ENCODE peak calls at places on chromosome 4, in six cellular contexts. S, V, L, K, M and A are unnamed samples. For H3K36me3, the result is how much of the 10 kb centered on the place peaks cover.

GRCh38 chr4:113699772-113700171 is 61.8 kb downstream of the CAMK2D start:
- DNase-seq in V (no peak), S (no peak), M (no peak), K (no peak), L (peak), A (no peak)

GRCh38 chr4:108361886-108362285 is 193.2 kb upstream of the LEF1 start:
- DNase-seq in S (no peak), V (no peak), L (peak), M (no peak), K (no peak), A (no peak)

GRCh38 chr4:164293181-164293580 is 460.8 kb upstream of the SMIM31 start:
- DNase-seq in L (no peak), M (no peak), V (no peak), S (no peak), K (no peak), A (no peak)

GRCh38 chr4:184382189-184382846 is 92.0 kb downstream of the IRF2 start:
- DNase-seq in M (no peak), S (no peak), V (no peak), K (no peak), L (no peak), A (no peak)

GRCh38 chr4:113621633-113622032 is 139.9 kb downstream of the CAMK2D start:
- DNase-seq in S (no peak), K (no peak), V (no peak), L (no peak), M (no peak), A (no peak)

GRCh38 chr4:1376391-1376840 is 29.4 kb downstream of the UVSSA start:
- DNase-seq in V (no peak), K (peak), L (no peak), S (no peak), M (peak), A (no peak)

GRCh38 chr4:125741825-125742452 is 427.2 kb downstream of the FAT4 start:
- DNase-seq in L (peak), S (no peak), V (no peak), M (no peak), K (no peak), A (no peak)

GRCh38 chr4:76977731-76978350 is 28.3 kb downstream of the SEPTIN11 start:
- DNase-seq in L (peak), M (no peak), S (no peak), K (no peak), V (no peak), A (no peak)

GRCh38 chr4:53507671-53508286 is 83.5 kb downstream of the LNX1 start:
- DNase-seq in S (peak), L (peak), M (no peak), K (peak), V (no peak), A (peak)

GRCh38 chr4:8200302-8200975 is 1.3 kb downstream of the SH3TC1 start:
- DNase-seq in K (peak), L (no peak), M (no peak), S (peak), V (peak), A (peak)

GRCh38 chr4:77582151-77582550 is 23.5 kb upstream of the CXCL13 start:
- DNase-seq in V (no peak), S (no peak), K (no peak), L (peak), M (no peak), A (no peak)

GRCh38 chr4:153527690-153528089 is 61.5 kb downstream of the TMEM131L start:
- DNase-seq in K (no peak), L (no peak), V (no peak), S (no peak), M (no peak), A (no peak)

GRCh38 chr4:24226667-24227066 is 336.8 kb upstream of the PPARGC1A start:
- DNase-seq in S (no peak), K (no peak), M (no peak), L (peak), V (no peak), A (no peak)

GRCh38 chr4:148447672-148448071 is 5.5 kb upstream of the NR3C2 start:
- DNase-seq in V (no peak), K (no peak), S (no peak), M (no peak), L (no peak), A (peak)

GRCh38 chr4:169663894-169664293 is 43.5 kb downstream of the CLCN3 start:
- DNase-seq in V (no peak), M (no peak), L (peak), K (no peak), S (no peak), A (no peak)

GRCh38 chr4:158161561-158162354 is 11.1 kb downstream of the GASK1B start:
- DNase-seq in M (peak), V (no peak), K (peak), S (peak), L (peak), A (peak)

GRCh38 chr4:6820695-6821094 is 38.2 kb downstream of the KIAA0232 start:
- DNase-seq in M (no peak), S (no peak), L (no peak), K (no peak), V (no peak), A (no peak)

GRCh38 chr4:99815597-99816011 is 1.0 kb upstream of the DAPP1 start:
- DNase-seq in M (no peak), K (no peak), V (no peak), L (no peak), S (no peak), A (no peak)

GRCh38 chr4:22129454-22130075 is 181.0 kb upstream of the KCNIP4 start:
- DNase-seq in S (no peak), M (no peak), K (no peak), V (no peak), L (peak), A (no peak)

GRCh38 chr4:19051751-19052296 is 1030.3 kb upstream of the LCORL start:
- DNase-seq in K (no peak), S (no peak), V (no peak), L (no peak), M (no peak), A (no peak)

GRCh38 chr4:172819353-172819752 is 349.3 kb upstream of the GALNT7 start:
- DNase-seq in S (no peak), V (no peak), M (no peak), K (no peak), L (no peak), A (no peak)

GRCh38 chr4:137952116-137952515 is 290.0 kb downstream of the SLC7A11 start:
- DNase-seq in K (no peak), S (no peak), L (peak), M (no peak), V (no peak), A (no peak)

GRCh38 chr4:137474711-137475301 is 57.5 kb downstream of the PCDH18 start:
- DNase-seq in V (no peak), K (no peak), M (no peak), L (peak), S (no peak), A (no peak)

GRCh38 chr4:25350561-25350960 is 26.5 kb upstream of the ANAPC4 start:
- DNase-seq in K (no peak), V (no peak), L (peak), S (no peak), M (no peak), A (no peak)

GRCh38 chr4:108492816-108493595 is 127.4 kb upstream of the RPL34 start:
- DNase-seq in K (no peak), M (peak), L (peak), V (peak), S (no peak), A (no peak)

GRCh38 chr4:52051213-52051614 is at the start of gene SPATA18:
- DNase-seq in M (peak), K (no peak), V (peak), L (peak), S (no peak), A (peak)

GRCh38 chr4:41887322-41887721 is 47.9 kb upstream of the TMEM33 start:
- DNase-seq in K (no peak), V (no peak), M (no peak), L (no peak), S (no peak), A (no peak)

GRCh38 chr4:170079981-170080380 is 9.8 kb downstream of the AADAT start:
- DNase-seq in M (no peak), S (no peak), V (no peak), K (no peak), L (peak), A (no peak)

GRCh38 chr4:176499518-176499917 is 179.8 kb downstream of the SPCS3 start:
- DNase-seq in K (no peak), S (no peak), M (no peak), L (peak), V (no peak), A (no peak)

GRCh38 chr4:2261110-2261852 is 628 bp downstream of the MXD4 start:
- DNase-seq in S (no peak), V (peak), L (peak), K (peak), M (peak), A (peak)

DNA sequence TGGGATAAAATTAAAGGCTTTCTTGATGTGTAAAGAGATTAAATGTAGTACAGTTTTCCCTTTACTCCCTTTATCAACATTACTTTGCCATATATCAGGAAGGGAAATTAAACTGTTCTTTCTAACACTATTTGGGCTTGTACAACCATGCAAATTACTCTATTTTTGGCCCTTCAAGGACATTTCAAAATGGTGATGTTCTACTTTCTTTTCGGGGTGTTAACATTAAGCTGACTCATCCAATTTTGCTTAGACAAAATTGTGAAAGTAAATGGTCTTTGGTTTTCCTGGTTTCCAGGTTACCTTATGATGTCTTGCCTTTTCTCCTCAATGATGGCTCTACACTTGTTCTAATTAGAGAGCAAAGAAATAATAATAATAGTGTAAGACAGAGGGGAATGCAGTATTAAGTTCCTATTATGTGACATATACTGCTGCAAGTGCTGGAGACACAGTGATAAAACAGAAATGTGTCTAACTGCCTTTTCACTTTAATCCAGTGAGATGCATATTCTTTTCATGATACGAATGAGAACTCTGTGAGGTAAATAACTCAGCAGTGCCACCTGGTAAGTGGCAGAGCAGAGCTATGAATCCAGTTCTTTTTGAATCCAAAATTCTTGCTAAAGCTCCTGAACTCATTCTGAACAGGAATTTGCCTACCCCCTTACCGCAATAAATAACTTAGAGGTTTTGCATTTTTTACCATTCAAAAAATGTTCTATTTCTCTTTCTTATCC is 35.7 kb upstream of the PDE5A start:
- DNase-seq in V (no peak), L (peak), S (no peak), K (no peak), M (no peak), A (no peak)
- TF ChIP-seq CTCF in V (no peak), L (no peak), S (no peak), K (no peak), M (no peak), A (no peak)

DNA sequence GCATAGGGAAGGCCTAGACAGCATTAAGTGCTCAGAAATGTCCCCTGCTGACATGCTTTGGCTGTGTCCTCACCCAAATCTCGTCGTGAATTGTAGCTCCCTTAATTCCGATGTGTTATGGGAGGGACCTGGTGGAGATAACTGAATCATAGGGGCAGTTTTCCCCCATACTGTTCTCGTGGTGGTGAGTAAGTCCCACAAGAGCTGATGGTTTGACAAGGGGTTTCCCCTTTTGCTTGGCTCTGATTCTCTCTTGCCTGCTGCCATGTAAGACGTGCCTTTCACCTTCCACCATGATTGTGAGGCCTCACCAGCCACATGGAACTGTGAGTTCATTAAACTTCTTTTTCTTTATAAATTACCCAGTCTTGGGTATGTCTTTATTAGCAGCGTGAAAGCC is 78.0 kb downstream of the NSUN7 start:
- DNase-seq in S (no peak), M (no peak), V (no peak), L (no peak), K (no peak), A (no peak)
- H3K36me3 ChIP-seq in S (half or more), M (under half), V (under half), L (under half), K (half or more), A (under half)

GRCh38 chr4:150381026-150381425 is 200.9 kb upstream of the MAB21L2 start:
- DNase-seq in K (no peak), L (peak), M (no peak), V (no peak), S (no peak), A (no peak)
- TF ChIP-seq CTCF in K (no peak), L (no peak), M (no peak), V (no peak), S (no peak), A (no peak)

GRCh38 chr4:87118421-87118820 is 102.0 kb downstream of the KLHL8 start:
- DNase-seq in V (no peak), M (no peak), S (no peak), K (no peak), L (no peak), A (no peak)

GRCh38 chr4:87118826-87119225 is 101.6 kb downstream of the KLHL8 start:
- DNase-seq in S (no peak), V (no peak), L (peak), K (no peak), M (no peak), A (no peak)

GRCh38 chr4:87117730-87118075 is 102.7 kb downstream of the KLHL8 start:
- DNase-seq in K (no peak), V (no peak), L (no peak), S (no peak), M (no peak), A (no peak)

GRCh38 chr4:87116230-87116629 is 104.2 kb downstream of the KLHL8 start:
- DNase-seq in V (no peak), S (no peak), M (no peak), K (no peak), L (peak), A (no peak)

DNA sequence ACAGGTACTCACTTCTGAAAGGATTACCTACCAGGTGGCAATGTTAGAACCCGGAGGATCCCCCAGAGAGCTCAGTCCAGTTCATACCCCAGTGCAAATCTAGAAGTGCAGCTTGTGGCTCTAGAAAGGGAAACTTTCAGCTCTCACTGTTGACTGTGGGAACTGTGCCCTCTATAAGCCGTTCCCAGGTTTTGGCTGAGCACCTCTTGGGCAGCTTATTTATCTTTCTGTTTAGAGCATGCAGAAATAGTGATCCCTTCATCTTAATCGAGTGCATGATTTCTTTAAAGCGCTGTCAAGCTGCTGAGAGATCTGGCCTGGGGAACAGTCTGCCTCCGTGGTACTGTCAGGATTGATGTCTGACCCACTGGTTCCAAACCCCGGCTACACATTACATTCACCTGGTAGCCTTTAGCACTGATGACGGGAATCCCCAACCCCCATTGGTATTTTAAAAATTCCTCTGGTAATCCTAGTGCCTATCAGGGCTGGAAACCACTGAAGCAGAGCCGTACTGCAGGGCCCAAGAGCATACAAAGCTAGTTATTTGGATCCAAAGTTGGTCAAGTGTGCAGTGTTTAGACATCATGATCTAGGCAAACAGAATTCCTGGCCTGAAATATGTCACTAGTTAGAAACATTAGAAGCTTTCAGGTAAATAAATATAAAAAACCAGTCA is 103.2 kb downstream of the KLHL8 start:
- DNase-seq in V (no peak), S (no peak), L (no peak), K (no peak), M (no peak), A (no peak)
- H3K36me3 ChIP-seq in V (under half), S (under half), L (under half), K (under half), M (under half), A (under half)

GRCh38 chr4:131052646-131053045 is 1956.7 kb downstream of the C4orf33 start:
- DNase-seq in V (no peak), S (no peak), L (peak), K (no peak), M (no peak), A (no peak)
- TF ChIP-seq CTCF in V (no peak), S (no peak), L (no peak), K (no peak), M (no peak), A (no peak)

GRCh38 chr4:11545651-11546050 is 117.0 kb upstream of the HS3ST1 start:
- DNase-seq in K (no peak), V (no peak), S (no peak), M (no peak), L (no peak), A (no peak)
- H3K36me3 ChIP-seq in K (under half), V (under half), S (under half), M (under half), L (under half), A (under half)